ENCODE peak calls at places on chromosomes 13 and 19, in nine cellular contexts. S, P, C, X, R, F, W, Z and A are unnamed samples.

GRCh38 chr13:23608704-23609413 is 38.6 kb downstream of the TNFRSF19 start:
- DNase-seq in S (peak), P (no peak), C (no peak), X (no peak), R (peak), F (peak), W (no peak), Z (no peak), A (no peak)

GRCh38 chr13:100203696-100204367 is 114.9 kb downstream of the PCCA start:
- DNase-seq in S (no peak), P (no peak), C (no peak), X (peak), R (no peak), F (no peak), W (no peak), Z (peak), A (no peak)

GRCh38 chr19:49200238-49200862 is 42.8 kb downstream of the TRPM4 start:
- DNase-seq in S (no peak), P (no peak), C (no peak), X (no peak), R (peak), F (no peak), W (no peak), Z (no peak), A (peak)

GRCh38 chr19:375395-376110 is 31.0 kb upstream of the MIER2 start:
- DNase-seq in S (peak), P (no peak), C (no peak), X (no peak), R (no peak), F (peak), W (no peak), Z (no peak), A (no peak)

GRCh38 chr19:32349724-32350475 is 4.5 kb downstream of the ZNF507 start:
- DNase-seq in S (no peak), P (no peak), C (no peak), X (no peak), R (no peak), F (no peak), W (no peak), Z (no peak), A (no peak)

GRCh38 chr19:35899547-35900214 is 659 bp downstream of the NFKBID start:
- DNase-seq in S (peak), P (peak), C (peak), X (peak), R (peak), F (peak), W (peak), Z (no peak), A (peak)

GRCh38 chr13:99971576-99972189 is at the start of gene ZIC5:
- DNase-seq in S (no peak), P (no peak), C (no peak), X (no peak), R (no peak), F (no peak), W (no peak), Z (no peak), A (peak)

GRCh38 chr13:103188688-103189326 is 122.6 kb upstream of the SLC10A2 start:
- DNase-seq in S (no peak), P (peak), C (no peak), X (no peak), R (no peak), F (no peak), W (no peak), Z (no peak), A (peak)

GRCh38 chr13:50847501-50847900 is 4.0 kb upstream of the DLEU7 start:
- DNase-seq in S (no peak), P (no peak), C (no peak), X (no peak), R (no peak), F (no peak), W (no peak), Z (no peak), A (no peak)

GRCh38 chr19:30253581-30253996 is 118.6 kb upstream of the ZNF536 start:
- DNase-seq in S (no peak), P (no peak), C (no peak), X (no peak), R (no peak), F (no peak), W (no peak), Z (no peak), A (no peak)

GRCh38 chr19:57406516-57407123 is 4.3 kb upstream of the ZNF17 start:
- DNase-seq in S (peak), P (peak), C (peak), X (peak), R (no peak), F (no peak), W (no peak), Z (no peak), A (peak)

GRCh38 chr19:50893047-50893737 is 18.0 kb downstream of the KLK4 start:
- DNase-seq in S (no peak), P (peak), C (no peak), X (no peak), R (no peak), F (no peak), W (no peak), Z (no peak), A (peak)

GRCh38 chr19:18428173-18428836 is 9.1 kb downstream of the SSBP4 start:
- DNase-seq in S (no peak), P (no peak), C (no peak), X (no peak), R (no peak), F (peak), W (no peak), Z (no peak), A (no peak)

GRCh38 chr13:20125783-20126165 is 35.1 kb downstream of the GJA3 start:
- DNase-seq in S (no peak), P (no peak), C (no peak), X (no peak), R (no peak), F (no peak), W (no peak), Z (no peak), A (no peak)

GRCh38 chr13:35879111-35879510 is 252.1 kb downstream of the DCLK1 start:
- DNase-seq in S (no peak), P (no peak), C (no peak), X (no peak), R (no peak), F (no peak), W (no peak), Z (no peak), A (no peak)

GRCh38 chr13:108573455-108573854 is 56.0 kb upstream of the MYO16 start:
- DNase-seq in S (no peak), P (no peak), C (no peak), X (no peak), R (no peak), F (no peak), W (no peak), Z (no peak), A (no peak)

GRCh38 chr13:110640591-110641029 is 25.3 kb downstream of the NAXD start:
- DNase-seq in S (no peak), P (no peak), C (no peak), X (no peak), R (peak), F (peak), W (no peak), Z (no peak), A (no peak)

GRCh38 chr19:51448011-51448744 is 10.1 kb downstream of the SIGLEC8 start:
- DNase-seq in S (no peak), P (no peak), C (no peak), X (no peak), R (no peak), F (no peak), W (no peak), Z (no peak), A (no peak)

GRCh38 chr19:8526345-8527062 is 12.5 kb upstream of the ZNF414 start:
- DNase-seq in S (peak), P (peak), C (no peak), X (no peak), R (peak), F (peak), W (peak), Z (peak), A (peak)

GRCh38 chr13:98478134-98479129 is 98.5 kb downstream of the STK24 start:
- DNase-seq in S (no peak), P (no peak), C (no peak), X (no peak), R (no peak), F (no peak), W (no peak), Z (no peak), A (peak)

GRCh38 chr13:72383646-72384045 is 343.8 kb downstream of the MZT1 start:
- DNase-seq in S (no peak), P (no peak), C (no peak), X (no peak), R (no peak), F (no peak), W (no peak), Z (no peak), A (no peak)

GRCh38 chr19:55000761-55001160 is 34.6 kb downstream of the NLRP2 start:
- DNase-seq in S (no peak), P (no peak), C (no peak), X (no peak), R (no peak), F (no peak), W (no peak), Z (no peak), A (no peak)

GRCh38 chr19:3270908-3271307 is 46.4 kb downstream of the CELF5 start:
- DNase-seq in S (no peak), P (peak), C (peak), X (peak), R (no peak), F (no peak), W (no peak), Z (no peak), A (peak)

GRCh38 chr19:10422846-10423245 is 2.5 kb downstream of the PDE4A start:
- DNase-seq in S (no peak), P (no peak), C (no peak), X (no peak), R (no peak), F (no peak), W (no peak), Z (no peak), A (no peak)

GRCh38 chr19:40377876-40378385 is 12.1 kb downstream of the HIPK4 start:
- DNase-seq in S (no peak), P (no peak), C (no peak), X (no peak), R (no peak), F (no peak), W (no peak), Z (no peak), A (no peak)

GRCh38 chr19:44746946-44747738 is 1.4 kb upstream of the BCL3 start:
- DNase-seq in S (peak), P (peak), C (peak), X (peak), R (peak), F (peak), W (peak), Z (peak), A (peak)

GRCh38 chr13:44422755-44423643 is 49.4 kb downstream of the SERP2 start:
- DNase-seq in S (no peak), P (no peak), C (no peak), X (no peak), R (no peak), F (no peak), W (no peak), Z (no peak), A (no peak)

GRCh38 chr19:4980838-4981680 is 12.1 kb downstream of the KDM4B start:
- DNase-seq in S (no peak), P (no peak), C (no peak), X (no peak), R (no peak), F (no peak), W (no peak), Z (no peak), A (peak)

GRCh38 chr13:84645196-84646071 is 763.2 kb upstream of the SLITRK1 start:
- DNase-seq in S (no peak), P (peak), C (no peak), X (no peak), R (no peak), F (no peak), W (peak), Z (no peak), A (no peak)

GRCh38 chr13:34464011-34464410 is 478.1 kb upstream of the NBEA start:
- DNase-seq in S (no peak), P (peak), C (no peak), X (no peak), R (no peak), F (no peak), W (no peak), Z (no peak), A (no peak)

GRCh38 chr19:8069116-8069973 is 16.8 kb downstream of the CCL25 start:
- DNase-seq in S (no peak), P (no peak), C (no peak), X (no peak), R (no peak), F (no peak), W (no peak), Z (no peak), A (peak)